ENCODE peak calls at places on chromosomes 12 and 14, in nine cellular contexts. One of them, this sample, is unnamed.

GRCh38 chr12:31466768-31467167 is 124.2 kb downstream of the DENND5B start:
- DNase-seq in NCI-H774: no peak
- DNase-seq in EL: peak; percentile 36
- DNase-seq in germinal center: no peak
- DNase-seq in Kasumi-1: no peak
- DNase-seq in LHCN-M2: no peak
- DNase-seq in heart left ventricle: no peak
- DNase-seq in stimulated activated naive B cell treated with anti-CD40 and anti-IgM and Interleukin-4, amounts not matched to agents 10 μg/mL and 1 μg/mL and 100 μg/mL, for 72 hours: no peak
- DNase-seq in aorta: no peak
- DNase-seq in this sample: no peak

GRCh38 chr12:121417847-121418246 is 17.9 kb downstream of the RNF34 start:
- DNase-seq in Kasumi-1: no peak
- DNase-seq in aorta: no peak
- DNase-seq in LHCN-M2: no peak
- DNase-seq in germinal center: no peak
- DNase-seq in EL: no peak
- DNase-seq in stimulated activated naive B cell treated with anti-CD40 and anti-IgM and Interleukin-4, amounts not matched to agents 10 μg/mL and 1 μg/mL and 100 μg/mL, for 72 hours: no peak
- DNase-seq in heart left ventricle: no peak
- DNase-seq in NCI-H774: no peak
- DNase-seq in this sample: no peak

GRCh38 chr12:47080725-47081502 is 1.2 kb upstream of the AMIGO2 start:
- DNase-seq in heart left ventricle: peak; percentile 69
- DNase-seq in Kasumi-1: no peak
- DNase-seq in aorta: peak; percentile 88
- DNase-seq in germinal center: peak; percentile 65
- DNase-seq in LHCN-M2: peak; percentile 70
- DNase-seq in EL: peak; percentile 56
- DNase-seq in NCI-H774: peak; percentile 79
- DNase-seq in stimulated activated naive B cell treated with anti-CD40 and anti-IgM and Interleukin-4, amounts not matched to agents 10 μg/mL and 1 μg/mL and 100 μg/mL, for 72 hours: no peak
- DNase-seq in this sample: peak; percentile 20

GRCh38 chr14:78933948-78934524 is 763.9 kb downstream of the NRXN3 start:
- DNase-seq in NCI-H774: no peak
- DNase-seq in heart left ventricle: no peak
- DNase-seq in LHCN-M2: peak; percentile 19
- DNase-seq in germinal center: peak; percentile 10
- DNase-seq in Kasumi-1: peak; percentile 37
- DNase-seq in stimulated activated naive B cell treated with anti-CD40 and anti-IgM and Interleukin-4, amounts not matched to agents 10 μg/mL and 1 μg/mL and 100 μg/mL, for 72 hours: no peak
- DNase-seq in EL: peak; percentile 53
- DNase-seq in aorta: no peak
- DNase-seq in this sample: no peak

GRCh38 chr14:61403411-61403810 is 82.0 kb downstream of the PRKCH start:
- DNase-seq in stimulated activated naive B cell treated with anti-CD40 and anti-IgM and Interleukin-4, amounts not matched to agents 10 μg/mL and 1 μg/mL and 100 μg/mL, for 72 hours: no peak
- DNase-seq in aorta: no peak
- DNase-seq in EL: no peak
- DNase-seq in Kasumi-1: no peak
- DNase-seq in heart left ventricle: no peak
- DNase-seq in NCI-H774: no peak
- DNase-seq in LHCN-M2: peak; percentile 7
- DNase-seq in germinal center: no peak
- DNase-seq in this sample: no peak

GRCh38 chr12:70891059-70891632 is 29.4 kb downstream of the PTPRR start:
- DNase-seq in Kasumi-1: no peak
- DNase-seq in NCI-H774: no peak
- DNase-seq in germinal center: no peak
- DNase-seq in LHCN-M2: no peak
- DNase-seq in aorta: no peak
- DNase-seq in stimulated activated naive B cell treated with anti-CD40 and anti-IgM and Interleukin-4, amounts not matched to agents 10 μg/mL and 1 μg/mL and 100 μg/mL, for 72 hours: no peak
- DNase-seq in heart left ventricle: no peak
- DNase-seq in EL: no peak
- DNase-seq in this sample: no peak

GRCh38 chr14:59166258-59166657 is 22.2 kb upstream of the DAAM1 start:
- DNase-seq in EL: no peak
- DNase-seq in LHCN-M2: no peak
- DNase-seq in aorta: no peak
- DNase-seq in NCI-H774: no peak
- DNase-seq in stimulated activated naive B cell treated with anti-CD40 and anti-IgM and Interleukin-4, amounts not matched to agents 10 μg/mL and 1 μg/mL and 100 μg/mL, for 72 hours: no peak
- DNase-seq in germinal center: no peak
- DNase-seq in heart left ventricle: no peak
- DNase-seq in Kasumi-1: no peak
- DNase-seq in this sample: no peak

GRCh38 chr12:47860279-47860841 is 40.7 kb upstream of the HDAC7 start:
- DNase-seq in Kasumi-1: no peak
- DNase-seq in LHCN-M2: no peak
- DNase-seq in stimulated activated naive B cell treated with anti-CD40 and anti-IgM and Interleukin-4, amounts not matched to agents 10 μg/mL and 1 μg/mL and 100 μg/mL, for 72 hours: peak; percentile 28
- DNase-seq in aorta: no peak
- DNase-seq in germinal center: no peak
- DNase-seq in heart left ventricle: no peak
- DNase-seq in NCI-H774: no peak
- DNase-seq in EL: no peak
- DNase-seq in this sample: no peak

GRCh38 chr14:98826618-98827017 is 445.4 kb downstream of the BCL11B start:
- DNase-seq in EL: no peak
- DNase-seq in NCI-H774: no peak
- DNase-seq in LHCN-M2: no peak
- DNase-seq in heart left ventricle: no peak
- DNase-seq in aorta: no peak
- DNase-seq in stimulated activated naive B cell treated with anti-CD40 and anti-IgM and Interleukin-4, amounts not matched to agents 10 μg/mL and 1 μg/mL and 100 μg/mL, for 72 hours: no peak
- DNase-seq in germinal center: no peak
- DNase-seq in Kasumi-1: no peak
- DNase-seq in this sample: no peak

GRCh38 chr14:37452323-37452722 is 142.7 kb downstream of the FOXA1 start:
- DNase-seq in germinal center: no peak
- DNase-seq in LHCN-M2: no peak
- DNase-seq in NCI-H774: no peak
- DNase-seq in Kasumi-1: no peak
- DNase-seq in aorta: no peak
- DNase-seq in EL: no peak
- DNase-seq in heart left ventricle: no peak
- DNase-seq in stimulated activated naive B cell treated with anti-CD40 and anti-IgM and Interleukin-4, amounts not matched to agents 10 μg/mL and 1 μg/mL and 100 μg/mL, for 72 hours: no peak
- DNase-seq in this sample: no peak

GRCh38 chr14:61525293-61526011 is 169.9 kb upstream of the HIF1A start:
- DNase-seq in LHCN-M2: peak; percentile 86
- DNase-seq in Kasumi-1: peak; percentile 14
- DNase-seq in EL: peak; percentile 76
- DNase-seq in germinal center: no peak
- DNase-seq in aorta: peak; percentile 84
- DNase-seq in stimulated activated naive B cell treated with anti-CD40 and anti-IgM and Interleukin-4, amounts not matched to agents 10 μg/mL and 1 μg/mL and 100 μg/mL, for 72 hours: peak; percentile 52
- DNase-seq in heart left ventricle: peak; percentile 68
- DNase-seq in NCI-H774: no peak
- DNase-seq in this sample: peak; percentile 56

GRCh38 chr12:118467576-118467975 is 91.2 kb downstream of the SUDS3 start:
- DNase-seq in Kasumi-1: no peak
- DNase-seq in EL: peak; percentile 38
- DNase-seq in NCI-H774: no peak
- DNase-seq in heart left ventricle: no peak
- DNase-seq in germinal center: no peak
- DNase-seq in aorta: no peak
- DNase-seq in LHCN-M2: no peak
- DNase-seq in stimulated activated naive B cell treated with anti-CD40 and anti-IgM and Interleukin-4, amounts not matched to agents 10 μg/mL and 1 μg/mL and 100 μg/mL, for 72 hours: no peak
- DNase-seq in this sample: no peak

GRCh38 chr14:68921666-68922065 is 57.4 kb downstream of the ACTN1 start:
- DNase-seq in EL: no peak
- DNase-seq in NCI-H774: no peak
- DNase-seq in Kasumi-1: no peak
- DNase-seq in stimulated activated naive B cell treated with anti-CD40 and anti-IgM and Interleukin-4, amounts not matched to agents 10 μg/mL and 1 μg/mL and 100 μg/mL, for 72 hours: no peak
- DNase-seq in germinal center: no peak
- DNase-seq in aorta: no peak
- DNase-seq in LHCN-M2: no peak
- DNase-seq in heart left ventricle: no peak
- DNase-seq in this sample: no peak

GRCh38 chr14:72646861-72647528 is 246.9 kb downstream of the DPF3 start:
- DNase-seq in aorta: no peak
- DNase-seq in LHCN-M2: no peak
- DNase-seq in EL: peak; percentile 41
- DNase-seq in germinal center: no peak
- DNase-seq in Kasumi-1: no peak
- DNase-seq in stimulated activated naive B cell treated with anti-CD40 and anti-IgM and Interleukin-4, amounts not matched to agents 10 μg/mL and 1 μg/mL and 100 μg/mL, for 72 hours: no peak
- DNase-seq in NCI-H774: no peak
- DNase-seq in heart left ventricle: no peak
- DNase-seq in this sample: no peak

GRCh38 chr14:68792022-68792829 is 641 bp downstream of the ZFP36L1 start:
- DNase-seq in germinal center: no peak
- DNase-seq in NCI-H774: no peak
- DNase-seq in heart left ventricle: peak; percentile 54
- DNase-seq in EL: no peak
- DNase-seq in LHCN-M2: peak; percentile 35
- DNase-seq in aorta: no peak
- DNase-seq in stimulated activated naive B cell treated with anti-CD40 and anti-IgM and Interleukin-4, amounts not matched to agents 10 μg/mL and 1 μg/mL and 100 μg/mL, for 72 hours: no peak
- DNase-seq in Kasumi-1: no peak
- DNase-seq in this sample: no peak

GRCh38 chr12:3199551-3200031 is 122.4 kb downstream of the TSPAN9 start:
- DNase-seq in stimulated activated naive B cell treated with anti-CD40 and anti-IgM and Interleukin-4, amounts not matched to agents 10 μg/mL and 1 μg/mL and 100 μg/mL, for 72 hours: no peak
- DNase-seq in EL: peak; percentile 38
- DNase-seq in heart left ventricle: peak; percentile 58
- DNase-seq in aorta: no peak
- DNase-seq in Kasumi-1: peak; percentile 1
- DNase-seq in NCI-H774: no peak
- DNase-seq in LHCN-M2: no peak
- DNase-seq in germinal center: no peak
- DNase-seq in this sample: no peak

GRCh38 chr12:102024765-102025164 is 37.0 kb downstream of the WASHC3 start:
- DNase-seq in Kasumi-1: no peak
- DNase-seq in germinal center: no peak
- DNase-seq in heart left ventricle: no peak
- DNase-seq in LHCN-M2: no peak
- DNase-seq in NCI-H774: no peak
- DNase-seq in EL: no peak
- DNase-seq in aorta: no peak
- DNase-seq in stimulated activated naive B cell treated with anti-CD40 and anti-IgM and Interleukin-4, amounts not matched to agents 10 μg/mL and 1 μg/mL and 100 μg/mL, for 72 hours: no peak
- DNase-seq in this sample: no peak

GRCh38 chr12:77847060-77847541 is 16.4 kb downstream of the NAV3 start:
- DNase-seq in germinal center: no peak
- DNase-seq in Kasumi-1: peak; percentile 59
- DNase-seq in NCI-H774: no peak
- DNase-seq in LHCN-M2: peak; percentile 56
- DNase-seq in aorta: no peak
- DNase-seq in heart left ventricle: no peak
- DNase-seq in stimulated activated naive B cell treated with anti-CD40 and anti-IgM and Interleukin-4, amounts not matched to agents 10 μg/mL and 1 μg/mL and 100 μg/mL, for 72 hours: no peak
- DNase-seq in EL: peak; percentile 4
- DNase-seq in this sample: no peak

This sample was measured in activated effector memory CD4-positive, alpha-beta T cell treated with Interleukin-2 at 50 U/mL for 16 hours.